ENCODE peak calls at places on chromosomes 6 and 20, in four cellular contexts. P is suprapubic skin, S is H1, B is sigmoid colon. T is an unnamed sample.

GRCh38 chr6:139597781-139598368 is 223.4 kb upstream of the CITED2 start:
- DNase-seq in P (no peak), S (no peak), B (peak), T (peak)

GRCh38 chr6:30819287-30819917 is 64.9 kb upstream of the DDR1 start:
- DNase-seq in P (no peak), S (no peak), B (no peak), T (no peak)

GRCh38 chr20:63343460-63344150 is 17.5 kb downstream of the CHRNA4 start:
- DNase-seq in P (no peak), S (no peak), B (no peak), T (no peak)

GRCh38 chr6:85594197-85594930 is 706 bp upstream of the SNX14 start:
- DNase-seq in P (no peak), S (no peak), B (no peak), T (no peak)

GRCh38 chr6:42889815-42890214 is 10.4 kb downstream of the RPL7L1 start:
- DNase-seq in P (no peak), S (no peak), B (no peak), T (no peak)

GRCh38 chr6:88492241-88492640 is 326.1 kb upstream of the CNR1 start:
- DNase-seq in P (no peak), S (no peak), B (no peak), T (no peak)

GRCh38 chr6:161066511-161066910 is 74.9 kb downstream of the MAP3K4 start:
- DNase-seq in P (no peak), S (no peak), B (no peak), T (no peak)

GRCh38 chr20:38214871-38215788 is 45.4 kb downstream of the KIAA1755 start:
- DNase-seq in P (no peak), S (no peak), B (peak), T (no peak)

GRCh38 chr20:47126374-47126705 is 230.2 kb downstream of the ZMYND8 start:
- DNase-seq in P (no peak), S (no peak), B (no peak), T (no peak)

GRCh38 chr20:44601801-44602204 is 19.4 kb downstream of the PKIG start:
- DNase-seq in P (peak), S (no peak), B (peak), T (peak)
- TF ChIP-seq EP300 in P (no peak), S (no peak), B (no peak), T (no peak)

GRCh38 chr6:168128631-168129291 is 49.7 kb upstream of the FRMD1 start:
- DNase-seq in P (no peak), S (no peak), B (peak), T (no peak)
- H3K4me3 ChIP-seq in P (no peak), S (no peak), B (no peak), T (no peak)

GRCh38 chr6:105644073-105644489 is 241.2 kb upstream of the PREP start:
- DNase-seq in P (no peak), S (no peak), B (no peak), T (no peak)
- TF ChIP-seq CTCF in P (no peak), S (peak), B (no peak), T (no peak)

DNA sequence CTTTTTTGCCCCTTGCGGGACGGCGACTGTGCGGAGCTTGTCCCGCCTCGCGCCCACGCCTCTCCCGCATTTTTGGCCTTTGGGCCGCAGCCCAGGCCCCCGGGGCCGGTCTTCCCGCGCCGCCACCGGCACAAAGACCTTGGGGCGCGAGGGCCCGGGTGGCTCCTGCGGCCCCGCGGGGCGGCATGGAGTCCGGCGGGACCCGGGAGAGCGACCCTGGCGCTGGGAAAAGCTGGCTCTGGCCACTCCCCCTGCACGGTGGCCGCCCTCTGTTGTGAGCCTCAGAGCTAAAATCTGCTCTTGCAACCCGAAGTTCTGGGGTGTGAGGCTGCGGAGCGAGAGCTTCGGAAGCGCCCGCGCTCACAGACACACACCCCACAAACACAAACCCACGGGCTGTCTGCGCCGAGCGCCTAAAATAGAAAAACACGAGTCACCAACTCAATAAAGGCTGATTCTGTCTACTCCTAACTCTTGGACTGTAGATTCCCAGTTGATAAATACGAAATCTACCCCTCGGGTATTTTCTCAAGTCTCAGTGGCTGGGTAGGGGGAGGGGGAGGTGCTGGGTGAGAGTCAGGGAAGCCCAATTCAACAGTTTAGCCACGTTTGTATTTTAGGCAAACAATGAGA is 496 bp upstream of the BEND3 start:
- DNase-seq in P (peak), S (no peak), B (peak), T (peak)
- TF ChIP-seq EP300 in P (no peak), S (peak), B (no peak), T (no peak)

DNA sequence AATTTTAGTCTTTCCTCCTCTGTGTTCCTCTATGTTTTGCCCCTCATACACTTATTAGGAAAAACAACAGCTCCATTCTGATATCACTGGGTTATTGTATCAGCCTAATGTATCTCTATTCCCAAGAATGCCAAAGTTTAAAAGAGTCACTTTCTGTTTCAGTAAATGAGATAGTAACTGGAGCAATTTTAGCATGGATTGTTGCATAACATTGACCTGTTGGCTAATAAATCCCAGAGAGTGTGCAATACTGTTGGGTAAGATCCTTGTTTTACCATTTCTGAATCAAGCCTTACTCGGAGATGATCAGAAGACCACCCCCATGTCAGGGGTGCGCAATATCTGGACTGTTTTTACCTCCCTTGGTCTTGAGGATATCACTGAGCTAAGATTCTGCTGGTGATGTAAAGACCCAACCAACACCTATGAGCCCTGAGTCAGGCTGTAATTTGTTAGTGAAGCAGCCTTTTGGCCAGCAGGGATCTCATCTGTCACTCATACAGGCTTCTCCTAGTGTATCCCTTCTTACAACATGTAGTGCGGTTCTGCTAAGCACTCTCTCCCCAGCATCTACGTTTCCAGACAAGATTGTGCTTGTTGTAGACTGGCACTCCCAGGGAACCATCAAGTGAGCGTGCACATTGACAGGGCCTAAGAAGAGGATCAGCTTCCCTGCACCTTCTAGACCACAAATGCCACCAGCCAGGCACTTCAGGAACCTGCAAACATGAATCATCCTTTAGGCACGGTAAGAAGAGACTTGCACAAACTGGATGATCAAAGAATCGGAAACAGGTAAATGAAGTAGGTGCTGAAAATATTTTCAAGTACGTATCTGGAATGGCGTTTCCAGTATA is 11.5 kb upstream of the IPCEF1 start:
- DNase-seq in P (no peak), S (no peak), B (no peak), T (no peak)
- H3K4me3 ChIP-seq in P (no peak), S (no peak), B (no peak), T (no peak)

DNA sequence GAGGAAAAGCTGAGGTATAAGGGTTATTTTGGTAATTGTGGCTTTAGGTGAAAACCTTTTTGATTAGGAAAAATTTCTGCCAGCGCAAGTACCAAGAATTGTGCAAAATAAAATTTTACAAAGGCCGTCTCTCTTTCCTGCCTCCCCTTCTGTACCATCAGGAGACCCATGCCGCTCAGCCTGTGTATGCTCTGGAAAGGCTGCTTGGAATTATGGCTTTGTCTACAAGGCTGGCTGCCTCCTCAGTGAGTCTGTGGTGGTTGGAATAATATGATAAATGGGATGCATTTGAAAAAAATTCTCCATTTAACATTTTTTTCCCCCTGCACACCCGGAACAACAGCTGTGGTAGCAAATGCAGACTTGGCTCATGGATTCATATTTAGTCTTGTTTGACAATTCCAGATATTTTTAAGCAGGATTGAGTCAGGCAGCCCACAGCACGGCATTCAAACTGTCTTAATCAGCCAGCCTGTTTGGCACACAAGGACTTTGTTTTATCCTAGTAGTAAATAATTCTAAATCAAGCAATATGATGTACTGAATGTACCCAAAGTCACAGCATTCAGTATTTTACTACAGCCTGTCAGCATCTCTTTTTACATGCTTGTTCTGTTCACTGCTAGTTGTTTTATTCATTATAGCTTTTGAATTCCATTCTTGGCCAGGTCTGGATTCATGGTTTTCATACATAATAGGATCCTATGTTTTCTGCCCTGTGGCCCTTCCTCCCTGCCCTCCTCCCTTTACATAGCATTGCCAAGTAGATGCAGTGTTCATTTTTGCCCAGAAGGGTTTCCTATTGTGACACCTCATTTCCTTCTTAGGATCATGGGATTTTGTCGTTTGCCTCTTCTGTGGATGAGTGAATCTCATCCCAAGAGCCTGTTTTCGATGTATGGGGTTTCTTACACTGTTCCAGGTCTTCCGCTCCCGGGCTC is 68.0 kb downstream of the LRRC1 start:
- DNase-seq in P (no peak), S (no peak), B (peak), T (peak)
- TF ChIP-seq CTCF in P (no peak), S (no peak), B (no peak), T (no peak)